ENCODE peak calls at places on chromosomes 13 and 19, in ten cellular contexts. G is MV-4-11; I is stimulated activated CD8-positive, alpha-beta memory T cell treated with anti-CD3 and anti-CD28 coated beads, Interleukin-4, amount 100 ng/mL, for 1 hour; L is mucosa of descending colon; T is stimulated activated CD4-positive, alpha-beta T cell treated with anti-CD3 and anti-CD28 coated beads, Interleukin-1b, Interleukin-23, amount 100 ng/mL, for 4 hours; S is stromal cell of bone marrow; P is Panc1; K is hepatocyte; Q is NCI-H526; E is RPMI7951. D is an unnamed sample.

GRCh38 chr19:39157275-39157996 is 31.9 kb downstream of the PAK4 start:
- DNase-seq in G (no peak), I (no peak), L (no peak), T (no peak), S (peak; percentile 17), P (no peak), K (no peak), Q (no peak), E (no peak), D (no peak)

GRCh38 chr13:109790951-109791605 is 4.7 kb upstream of the IRS2 start:
- DNase-seq in G (peak; percentile 88), I (no peak), L (no peak), T (no peak), S (no peak), P (no peak), K (peak; percentile 56), Q (peak; percentile 95), E (peak; percentile 27), D (peak; percentile 73)

GRCh38 chr13:35213911-35214310 is 262.6 kb downstream of the MAB21L1 start:
- DNase-seq in G (no peak), I (no peak), L (no peak), T (no peak), S (no peak), P (no peak), K (no peak), Q (no peak), E (no peak), D (no peak)

GRCh38 chr13:27797228-27797624 is 4.9 kb downstream of the GSX1 start:
- DNase-seq in G (no peak), I (no peak), L (no peak), T (no peak), S (no peak), P (no peak), K (peak; percentile 66), Q (peak; percentile 75), E (peak; percentile 10), D (peak; percentile 82)

GRCh38 chr19:28468701-28469459 is 744.1 kb downstream of the UQCRFS1 start:
- DNase-seq in G (peak; percentile 67), I (no peak), L (peak; percentile 79), T (peak; percentile 1), S (peak; percentile 81), P (no peak), K (peak; percentile 79), Q (peak; percentile 88), E (peak; percentile 6), D (peak; percentile 23)

GRCh38 chr19:6271721-6272410 is 7.9 kb downstream of the MLLT1 start:
- DNase-seq in G (peak; percentile 14), I (no peak), L (peak; percentile 72), T (no peak), S (no peak), P (no peak), K (peak; percentile 76), Q (peak; percentile 1), E (peak; percentile 84), D (no peak)

GRCh38 chr19:19109601-19110000 is 28.7 kb downstream of the TMEM161A start:
- DNase-seq in G (no peak), I (no peak), L (no peak), T (no peak), S (no peak), P (no peak), K (no peak), Q (no peak), E (no peak), D (no peak)

GRCh38 chr13:39144941-39145533 is 106.8 kb downstream of the NHLRC3 start:
- DNase-seq in G (peak; percentile 29), I (no peak), L (no peak), T (no peak), S (peak; percentile 54), P (peak; percentile 24), K (peak; percentile 73), Q (peak; percentile 74), E (peak; percentile 49), D (peak; percentile 62)

GRCh38 chr13:36536546-36536945 is 104.3 kb downstream of the CCNA1 start:
- DNase-seq in G (no peak), I (no peak), L (no peak), T (no peak), S (no peak), P (no peak), K (no peak), Q (no peak), E (no peak), D (no peak)

GRCh38 chr19:16571283-16571682 is 932 bp downstream of the SLC35E1 start:
- DNase-seq in G (peak; percentile 73), I (no peak), L (no peak), T (no peak), S (no peak), P (no peak), K (no peak), Q (no peak), E (peak; percentile 47), D (no peak)

GRCh38 chr19:21934131-21934530 is 76.6 kb downstream of the ZNF208 start:
- DNase-seq in G (no peak), I (no peak), L (no peak), T (no peak), S (no peak), P (no peak), K (no peak), Q (no peak), E (no peak), D (no peak)

GRCh38 chr13:25085125-25085742 is 10.7 kb upstream of the PABPC3 start:
- DNase-seq in G (no peak), I (no peak), L (no peak), T (no peak), S (peak; percentile 13), P (peak; percentile 2), K (peak; percentile 69), Q (peak; percentile 91), E (peak; percentile 31), D (peak; percentile 79)

GRCh38 chr13:64410654-64411053 is 2819.5 kb downstream of the PCDH9 start:
- DNase-seq in G (no peak), I (no peak), L (no peak), T (no peak), S (no peak), P (no peak), K (no peak), Q (no peak), E (no peak), D (no peak)

GRCh38 chr19:51712461-51713081 is 11.2 kb downstream of the HAS1 start:
- DNase-seq in G (peak; percentile 34), I (no peak), L (no peak), T (no peak), S (no peak), P (no peak), K (peak; percentile 57), Q (peak; percentile 89), E (peak; percentile 65), D (peak; percentile 87)

GRCh38 chr19:2756477-2756876 is 16.7 kb upstream of the SLC39A3 start:
- DNase-seq in G (no peak), I (no peak), L (no peak), T (no peak), S (no peak), P (no peak), K (no peak), Q (no peak), E (no peak), D (no peak)

GRCh38 chr19:39444598-39445257 is 654 bp upstream of the SUPT5H start:
- DNase-seq in G (no peak), I (no peak), L (no peak), T (no peak), S (no peak), P (no peak), K (no peak), Q (no peak), E (peak; percentile 18), D (no peak)

GRCh38 chr13:111359237-111359915 is 38.9 kb downstream of the TEX29 start:
- DNase-seq in G (no peak), I (no peak), L (no peak), T (no peak), S (peak; percentile 3), P (no peak), K (no peak), Q (no peak), E (no peak), D (no peak)

GRCh38 chr13:96925869-96926628 is 68.2 kb downstream of the OXGR1 start:
- DNase-seq in G (no peak), I (no peak), L (no peak), T (no peak), S (no peak), P (no peak), K (peak; percentile 57), Q (no peak), E (no peak), D (peak; percentile 47)

GRCh38 chr19:42052241-42052863 is 17.7 kb downstream of the GRIK5 start:
- DNase-seq in G (no peak), I (no peak), L (no peak), T (no peak), S (no peak), P (no peak), K (no peak), Q (no peak), E (peak; percentile 50), D (no peak)

GRCh38 chr13:109274188-109274821 is 512.1 kb downstream of the IRS2 start:
- DNase-seq in G (no peak), I (no peak), L (no peak), T (no peak), S (no peak), P (no peak), K (peak; percentile 23), Q (no peak), E (peak; percentile 47), D (no peak)

GRCh38 chr13:35179494-35179893 is 237.4 kb downstream of the NBEA start:
- DNase-seq in G (no peak), I (no peak), L (no peak), T (no peak), S (no peak), P (no peak), K (no peak), Q (no peak), E (peak; percentile 30), D (no peak)

GRCh38 chr13:107457686-107458085 is 757.6 kb downstream of the LIG4 start:
- DNase-seq in G (no peak), I (no peak), L (no peak), T (no peak), S (no peak), P (no peak), K (no peak), Q (no peak), E (no peak), D (no peak)

GRCh38 chr13:91111476-91112190 is 235.9 kb upstream of the MIR17HG start:
- DNase-seq in G (no peak), I (no peak), L (no peak), T (no peak), S (no peak), P (no peak), K (no peak), Q (no peak), E (no peak), D (no peak)

GRCh38 chr13:98142427-98143156 is at the start of gene FARP1:
- DNase-seq in G (no peak), I (no peak), L (peak; percentile 82), T (no peak), S (peak; percentile 45), P (no peak), K (peak; percentile 95), Q (peak; percentile 98), E (peak; percentile 63), D (peak; percentile 97)

GRCh38 chr13:28719656-28720055 is 886 bp upstream of the SLC46A3 start:
- DNase-seq in G (no peak), I (no peak), L (no peak), T (no peak), S (no peak), P (no peak), K (no peak), Q (no peak), E (peak; percentile 77), D (no peak)

GRCh38 chr19:9901020-9901419 is 35.3 kb downstream of the OLFM2 start:
- DNase-seq in G (no peak), I (no peak), L (no peak), T (no peak), S (no peak), P (no peak), K (no peak), Q (no peak), E (no peak), D (no peak)

GRCh38 chr13:112213467-112214245 is 146.7 kb downstream of the SOX1 start:
- DNase-seq in G (no peak), I (no peak), L (peak; percentile 79), T (no peak), S (no peak), P (no peak), K (peak; percentile 20), Q (no peak), E (no peak), D (peak; percentile 26)

GRCh38 chr19:41223431-41224234 is 4.6 kb downstream of the AXL start:
- DNase-seq in G (no peak), I (no peak), L (no peak), T (no peak), S (peak; percentile 53), P (no peak), K (peak; percentile 71), Q (no peak), E (peak; percentile 94), D (peak; percentile 60)

D was measured in HT-29.